ENCODE peak calls at places on chromosomes 6 and 20, in six cellular contexts. M is H1, X is K562, R is SK-N-SH, Y is HepG2, U is GM12878. J is an unnamed sample.

GRCh38 chr20:42338274-42339172 is 720.3 kb upstream of the CHD6 start:
- DNase-seq in U (no peak), Y (no peak), R (no peak), M (no peak), X (no peak), J (no peak)

GRCh38 chr6:17935188-17936149 is 52.0 kb downstream of the KIF13A start:
- DNase-seq in M (no peak), X (no peak), Y (no peak), R (no peak), U (no peak), J (no peak)

GRCh38 chr20:36775826-36776225 is 2.3 kb upstream of the DSN1 start:
- DNase-seq in R (peak; percentile 7), M (no peak), Y (no peak), U (no peak), X (no peak), J (no peak)

GRCh38 chr6:164095056-164095455 is 680.5 kb downstream of the QKI start:
- DNase-seq in U (no peak), M (no peak), Y (no peak), X (no peak), R (no peak), J (no peak)

GRCh38 chr6:145836170-145836569 is 21.6 kb upstream of the FBXO30 start:
- DNase-seq in M (no peak), X (no peak), Y (no peak), R (no peak), U (no peak), J (no peak)

GRCh38 chr6:10316327-10316726 is 98.5 kb downstream of the TFAP2A start:
- DNase-seq in U (no peak), X (peak; percentile 82), R (no peak), Y (no peak), M (no peak), J (no peak)

GRCh38 chr20:37384683-37385174 is 38.8 kb downstream of the SRC start:
- DNase-seq in R (peak; percentile 93), M (no peak), Y (no peak), U (no peak), X (peak; percentile 82), J (no peak)

GRCh38 chr20:15890358-15890982 is 682.8 kb downstream of the KIF16B start:
- DNase-seq in R (no peak), M (no peak), Y (no peak), U (no peak), X (no peak), J (no peak)

GRCh38 chr6:148396411-148396810 is 53.8 kb downstream of the SASH1 start:
- DNase-seq in X (no peak), Y (no peak), R (no peak), U (no peak), M (no peak), J (no peak)

GRCh38 chr20:34791289-34792020 is 34.0 kb downstream of the NCOA6 start:
- DNase-seq in U (no peak), M (no peak), X (no peak), Y (no peak), R (no peak), J (no peak)

GRCh38 chr6:8549381-8549780 is 114.0 kb upstream of the SLC35B3 start:
- DNase-seq in X (no peak), M (no peak), R (no peak), Y (no peak), U (no peak), J (no peak)

GRCh38 chr6:9563996-9564395 is 850.9 kb downstream of the TFAP2A start:
- DNase-seq in X (no peak), Y (no peak), M (no peak), R (no peak), U (no peak), J (no peak)

GRCh38 chr20:32809907-32810306 is 9.8 kb upstream of the MAPRE1 start:
- DNase-seq in X (no peak), M (no peak), U (no peak), Y (no peak), R (no peak), J (no peak)

GRCh38 chr6:73739097-73739496 is 43.1 kb downstream of the CD109 start:
- DNase-seq in M (no peak), U (no peak), X (peak; percentile 73), R (peak; percentile 35), Y (peak; percentile 66), J (peak; percentile 52)

GRCh38 chr20:33477386-33478234 is 12.3 kb upstream of the CBFA2T2 start:
- DNase-seq in U (no peak), M (no peak), R (no peak), X (no peak), Y (no peak), J (no peak)

GRCh38 chr6:27237089-27237723 is 10.3 kb upstream of the PRSS16 start:
- DNase-seq in Y (peak; percentile 27), U (no peak), R (no peak), X (peak; percentile 91), M (no peak), J (peak; percentile 67)

GRCh38 chr6:79138146-79138545 is 60.1 kb upstream of the PHIP start:
- DNase-seq in R (no peak), Y (no peak), M (no peak), X (no peak), U (no peak), J (no peak)

GRCh38 chr20:11207749-11208502 is 534.1 kb upstream of the JAG1 start:
- DNase-seq in U (no peak), M (no peak), Y (peak; percentile 76), X (no peak), R (no peak), J (peak; percentile 86)

GRCh38 chr6:113172531-113172966 is 684.6 kb upstream of the MARCKS start:
- DNase-seq in U (no peak), X (no peak), M (no peak), R (peak; percentile 10), Y (no peak), J (no peak)

GRCh38 chr20:39829713-39830112 is 859.3 kb downstream of the MAFB start:
- DNase-seq in R (no peak), U (peak; percentile 72), M (no peak), Y (no peak), X (no peak), J (no peak)

GRCh38 chr20:2658414-2659354 is 5.3 kb downstream of the IDH3B start:
- DNase-seq in M (no peak), R (no peak), U (no peak), Y (peak; percentile 40), X (peak; percentile 34), J (no peak)

GRCh38 chr6:47631248-47632196 is 66.9 kb upstream of the ADGRF4 start:
- DNase-seq in Y (peak; percentile 66), R (peak; percentile 19), M (peak; percentile 23), X (peak; percentile 65), U (peak; percentile 32), J (peak; percentile 55)

GRCh38 chr6:144415014-144415413 is 129.9 kb downstream of the UTRN start:
- DNase-seq in U (no peak), R (no peak), Y (peak; percentile 95), M (no peak), X (no peak), J (no peak)

GRCh38 chr20:10040070-10040970 is 5.5 kb downstream of the ANKEF1 start:
- DNase-seq in R (no peak), M (no peak), U (no peak), X (peak; percentile 9), Y (peak; percentile 80), J (peak; percentile 50)

GRCh38 chr20:10033905-10034304 is 882 bp upstream of the ANKEF1 start:
- DNase-seq in M (no peak), Y (no peak), U (no peak), X (no peak), R (no peak), J (no peak)

DNA sequence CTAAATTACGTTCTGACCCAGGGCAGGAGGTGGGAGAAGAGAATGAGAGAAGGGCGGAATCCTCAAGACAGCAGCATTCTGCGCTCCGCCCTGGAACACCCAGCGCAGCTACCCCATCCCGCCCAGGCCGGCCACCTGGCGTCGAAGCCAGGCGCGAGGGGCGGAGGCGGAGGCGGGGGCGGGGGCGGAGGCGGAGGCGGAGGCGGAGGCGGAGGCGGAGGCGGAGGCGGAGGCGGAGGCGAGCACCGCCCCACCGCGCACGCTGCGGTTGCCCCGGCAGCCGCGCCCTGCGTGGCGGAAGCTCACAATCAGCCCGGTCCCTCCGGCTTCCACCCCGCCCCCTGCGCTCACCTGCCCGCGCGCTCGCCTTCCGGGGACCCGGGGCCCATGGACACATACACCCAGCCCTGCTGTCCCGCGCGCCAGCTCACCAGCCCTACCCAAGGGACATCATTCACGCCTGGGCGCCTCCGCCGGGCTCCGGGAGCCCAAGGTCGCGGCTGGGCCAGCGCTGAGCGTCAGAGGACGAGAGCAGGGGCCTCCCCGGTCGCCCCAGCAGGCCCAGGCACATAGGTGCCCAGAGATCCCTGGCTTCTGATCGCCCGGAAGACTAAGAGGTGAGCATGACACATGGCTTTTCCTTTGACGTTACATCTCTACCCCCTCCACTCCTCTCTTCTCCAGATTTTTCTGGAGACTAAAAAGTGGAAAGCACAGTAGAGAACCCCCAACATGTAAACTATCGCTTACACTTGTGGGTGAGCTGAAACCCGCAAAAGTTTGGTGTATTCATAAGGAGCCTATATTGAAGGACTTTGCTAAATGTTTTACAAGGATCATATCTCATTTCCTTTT is at the start of gene ANKEF1:
- DNase-seq in U (no peak), Y (peak; percentile 87), R (peak; percentile 94), M (peak; percentile 29), X (peak; percentile 81), J (peak; percentile 59)
- TF ChIP-seq CTCF in U (no peak), Y (peak; percentile 3), R (no peak), M (no peak), X (no peak), J (no peak)

GRCh38 chr6:99933129-99933528 is 60.9 kb downstream of the MCHR2 start:
- DNase-seq in M (no peak), R (no peak), U (no peak), X (no peak), Y (no peak), J (no peak)
- TF ChIP-seq YY1 in M (no peak), R (no peak), U (no peak), X (no peak), Y (no peak), J (no peak)

DNA sequence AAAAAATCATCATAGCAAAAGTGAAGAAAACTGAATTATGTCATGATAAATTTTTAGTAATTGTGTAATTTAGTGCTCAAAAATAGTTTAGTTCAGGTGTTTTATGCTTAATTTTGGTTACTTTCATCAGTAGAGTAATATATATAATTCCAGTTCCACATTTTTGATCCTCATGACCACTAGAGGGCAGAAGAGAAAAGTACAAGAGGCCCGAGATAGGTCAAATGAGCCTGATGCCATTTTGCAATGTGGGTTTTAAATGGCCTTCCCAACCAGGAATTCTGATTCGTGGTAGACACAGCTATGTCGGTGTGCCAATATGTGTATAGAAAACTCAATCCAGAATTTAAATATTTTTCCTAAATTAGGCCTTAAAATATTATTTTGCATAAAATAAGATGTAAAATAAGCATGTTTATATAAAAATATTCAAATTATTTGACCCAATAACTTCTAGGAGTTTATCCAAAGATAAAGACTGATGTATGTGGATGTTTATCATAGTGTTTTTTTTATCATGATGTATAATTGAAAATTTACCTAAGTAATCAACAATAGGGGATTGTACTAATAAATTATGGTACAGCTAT is 159.7 kb upstream of the RPS6KA2 start:
- DNase-seq in Y (peak; percentile 81), X (peak; percentile 79), M (no peak), R (peak; percentile 78), U (peak; percentile 21), J (peak; percentile 62)
- TF ChIP-seq CTCF in Y (peak; percentile 74), X (peak; percentile 68), M (no peak), R (peak; percentile 82), U (peak; percentile 64), J (peak; percentile 80)

DNA sequence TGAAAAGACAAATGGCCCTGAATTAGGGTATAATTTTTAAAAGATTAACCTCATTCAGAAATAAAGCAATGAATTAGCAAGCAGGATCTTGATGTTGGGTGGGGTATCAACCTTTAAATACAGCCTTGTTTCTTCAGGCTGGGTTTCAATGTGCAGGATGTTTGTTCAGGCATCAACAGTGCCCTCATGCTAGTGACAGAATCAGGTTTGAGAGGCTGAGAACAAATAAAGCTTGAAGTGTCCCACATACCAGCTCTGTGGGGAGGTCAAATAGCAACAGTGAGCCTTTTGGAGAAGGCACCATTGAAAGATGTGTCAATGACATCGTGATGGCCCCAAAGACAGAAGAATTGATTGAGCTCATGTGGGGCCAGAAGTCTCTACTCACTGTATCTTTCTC is 68.3 kb downstream of the MTFR2 start:
- DNase-seq in M (no peak), X (no peak), R (no peak), Y (no peak), U (no peak), J (no peak)
- TF ChIP-seq YY1 in M (no peak), X (no peak), R (no peak), Y (no peak), U (no peak), J (no peak)